ENCODE peak calls at places on chromosomes 6 and 20, in eight cellular contexts. H is stimulated activated CD4-positive, alpha-beta T cell treated with anti-CD3 and anti-CD28 coated beads, Interleukin-1b, Interleukin-23, amount 100 ng/mL, for 4 hours; X is stimulated activated CD8-positive, alpha-beta memory T cell treated with anti-CD3 and anti-CD28 coated beads, Interleukin-15, amount 100 ng/mL, for 4 hours; F is bronchial epithelial cell; Y is T-helper 9 cell; M is GM10248; Z is foreskin fibroblast; O is caudate nucleus. B is an unnamed sample.

GRCh38 chr6:12804967-12805645 is 88.5 kb downstream of the PHACTR1 start:
- DNase-seq in H (no peak), X (no peak), F (peak; percentile 35), Y (no peak), M (no peak), Z (no peak), O (no peak), B (peak; percentile 40)

GRCh38 chr6:37481793-37482192 is 17.9 kb downstream of the CCDC167 start:
- DNase-seq in H (no peak), X (no peak), F (no peak), Y (no peak), M (no peak), Z (no peak), O (no peak), B (no peak)

GRCh38 chr6:116434056-116434725 is 27.0 kb upstream of the CALHM6 start:
- DNase-seq in H (no peak), X (no peak), F (no peak), Y (no peak), M (no peak), Z (no peak), O (no peak), B (no peak)

GRCh38 chr6:109087661-109088264 is 6.9 kb downstream of the SESN1 start:
- DNase-seq in H (no peak), X (no peak), F (no peak), Y (no peak), M (no peak), Z (no peak), O (no peak), B (no peak)

GRCh38 chr6:66103954-66104353 is 396.9 kb upstream of the EYS start:
- DNase-seq in H (no peak), X (no peak), F (no peak), Y (no peak), M (no peak), Z (no peak), O (no peak), B (peak; percentile 5)

GRCh38 chr6:28161410-28162079 is 19.9 kb downstream of the ZKSCAN8 start:
- DNase-seq in H (peak; percentile 75), X (peak; percentile 70), F (peak; percentile 52), Y (peak; percentile 72), M (peak; percentile 89), Z (peak; percentile 90), O (peak; percentile 55), B (peak; percentile 61)

GRCh38 chr20:15711177-15711576 is 862.1 kb downstream of the KIF16B start:
- DNase-seq in H (no peak), X (no peak), F (no peak), Y (no peak), M (no peak), Z (no peak), O (no peak), B (no peak)

GRCh38 chr6:12886961-12887775 is 170.6 kb downstream of the PHACTR1 start:
- DNase-seq in H (no peak), X (no peak), F (peak; percentile 7), Y (no peak), M (no peak), Z (peak; percentile 65), O (no peak), B (peak; percentile 47)

GRCh38 chr6:25403150-25403549 is 124.0 kb downstream of the CARMIL1 start:
- DNase-seq in H (no peak), X (no peak), F (no peak), Y (no peak), M (no peak), Z (no peak), O (no peak), B (no peak)

GRCh38 chr6:126180585-126180984 is 159.3 kb upstream of the CENPW start:
- DNase-seq in H (no peak), X (no peak), F (peak; percentile 99), Y (no peak), M (no peak), Z (peak; percentile 93), O (no peak), B (peak; percentile 70)

GRCh38 chr6:74091133-74091793 is 395.3 kb downstream of the CD109 start:
- DNase-seq in H (no peak), X (no peak), F (peak; percentile 50), Y (no peak), M (peak; percentile 15), Z (peak; percentile 65), O (no peak), B (peak; percentile 58)

GRCh38 chr20:32823078-32823477 is 3.3 kb downstream of the MAPRE1 start:
- DNase-seq in H (no peak), X (no peak), F (peak; percentile 62), Y (no peak), M (no peak), Z (peak; percentile 89), O (no peak), B (peak; percentile 87)

GRCh38 chr6:159094444-159095252 is 49.9 kb upstream of the TAGAP start:
- DNase-seq in H (no peak), X (no peak), F (no peak), Y (no peak), M (peak; percentile 70), Z (no peak), O (no peak), B (no peak)

GRCh38 chr20:58839474-58839874 is 11.2 kb downstream of the GNAS-AS1 start:
- DNase-seq in H (peak; percentile 27), X (no peak), F (no peak), Y (peak; percentile 16), M (no peak), Z (peak; percentile 44), O (no peak), B (no peak)

GRCh38 chr6:39416728-39417127 is 94.2 kb upstream of the KCNK16 start:
- DNase-seq in H (no peak), X (no peak), F (peak; percentile 85), Y (no peak), M (no peak), Z (peak; percentile 97), O (no peak), B (peak; percentile 98)

GRCh38 chr6:114747995-114748625 is 405.3 kb upstream of the HS3ST5 start:
- DNase-seq in H (no peak), X (no peak), F (peak; percentile 33), Y (no peak), M (peak; percentile 11), Z (peak; percentile 87), O (no peak), B (peak; percentile 51)

GRCh38 chr6:13480631-13481501 is 6.5 kb downstream of the GFOD1 start:
- DNase-seq in H (no peak), X (no peak), F (peak; percentile 94), Y (no peak), M (no peak), Z (no peak), O (no peak), B (no peak)

GRCh38 chr6:7540595-7540994 is 876 bp upstream of the DSP start:
- DNase-seq in H (no peak), X (no peak), F (peak; percentile 85), Y (no peak), M (no peak), Z (peak; percentile 31), O (no peak), B (peak; percentile 55)

GRCh38 chr20:57620999-57621398 is 773 bp upstream of the ZBP1 start:
- DNase-seq in H (no peak), X (no peak), F (no peak), Y (no peak), M (no peak), Z (no peak), O (no peak), B (no peak)

GRCh38 chr6:13486679-13487121 is 700 bp downstream of the GFOD1 start:
- DNase-seq in H (peak; percentile 41), X (peak; percentile 33), F (peak; percentile 44), Y (peak; percentile 31), M (peak; percentile 72), Z (peak; percentile 85), O (no peak), B (peak; percentile 67)

GRCh38 chr6:53659458-53659857 is 6.1 kb downstream of the KLHL31 start:
- DNase-seq in H (no peak), X (no peak), F (peak; percentile 74), Y (no peak), M (no peak), Z (no peak), O (no peak), B (no peak)

GRCh38 chr6:36123270-36124139 is 6.8 kb upstream of the MAPK13 start:
- DNase-seq in H (peak; percentile 87), X (peak; percentile 86), F (peak; percentile 59), Y (peak; percentile 86), M (peak; percentile 82), Z (peak; percentile 92), O (peak; percentile 51), B (peak; percentile 74)

GRCh38 chr20:42708261-42708660 is 481.4 kb downstream of the PTPRT start:
- DNase-seq in H (no peak), X (no peak), F (no peak), Y (no peak), M (no peak), Z (no peak), O (no peak), B (no peak)

GRCh38 chr6:96836579-96837137 is 619 bp downstream of the GPR63 start:
- DNase-seq in H (no peak), X (no peak), F (no peak), Y (no peak), M (no peak), Z (peak; percentile 50), O (no peak), B (no peak)

GRCh38 chr20:31605902-31606677 is 1.0 kb downstream of the ID1 start:
- DNase-seq in H (no peak), X (no peak), F (no peak), Y (no peak), M (no peak), Z (peak; percentile 65), O (no peak), B (no peak)

GRCh38 chr6:35148167-35148741 is 7.1 kb upstream of the TCP11 start:
- DNase-seq in H (no peak), X (no peak), F (peak; percentile 65), Y (no peak), M (peak; percentile 40), Z (peak; percentile 65), O (no peak), B (peak; percentile 44)

GRCh38 chr6:75503291-75503690 is 9.7 kb upstream of the FILIP1 start:
- DNase-seq in H (no peak), X (no peak), F (no peak), Y (no peak), M (no peak), Z (no peak), O (no peak), B (no peak)

GRCh38 chr6:15953152-15953880 is 175.6 kb upstream of the MYLIP start:
- DNase-seq in H (no peak), X (no peak), F (no peak), Y (no peak), M (no peak), Z (peak; percentile 53), O (no peak), B (peak; percentile 75)

GRCh38 chr6:130020106-130020851 is 1.9 kb downstream of the L3MBTL3 start:
- DNase-seq in H (peak; percentile 21), X (no peak), F (no peak), Y (peak; percentile 38), M (peak; percentile 38), Z (peak; percentile 49), O (no peak), B (peak; percentile 7)

GRCh38 chr6:32439708-32440214 is at the start of gene HLA-DRA:
- DNase-seq in H (peak; percentile 36), X (no peak), F (peak; percentile 67), Y (no peak), M (peak; percentile 83), Z (peak; percentile 62), O (no peak), B (peak; percentile 36)

GRCh38 chr6:40477246-40478126 is 109.7 kb downstream of the LRFN2 start:
- DNase-seq in H (no peak), X (no peak), F (no peak), Y (no peak), M (no peak), Z (no peak), O (peak; percentile 15), B (no peak)

GRCh38 chr6:74851598-74851997 is 354.3 kb downstream of the COL12A1 start:
- DNase-seq in H (no peak), X (no peak), F (no peak), Y (no peak), M (no peak), Z (peak; percentile 85), O (no peak), B (peak; percentile 95)

B was measured in AG10803.